ENCODE peak calls at places on chromosomes 5 and 9, in nine cellular contexts. Z is NCI-H1694; M is HL-60; C is activated T-cell treated with anti-CD3 and anti-CD28 coated beads, Interleukin-2, amount 50 U/mL, for 24 hours; G is ureter; K is activated naive CD8-positive, alpha-beta T cell treated with anti-CD3 and anti-CD28 coated beads for 36 hours; Q is iris pigment epithelial cell; V is LHCN-M2; F is stimulated activated CD8-positive, alpha-beta memory T cell treated with anti-CD3 and anti-CD28 coated beads, Interleukin-4, amount 100 ng/mL, for 1 hour. T is an unnamed sample.

GRCh38 chr9:96073531-96074284 is 198.2 kb downstream of the ERCC6L2 start:
- DNase-seq in Z (no peak), M (peak; percentile 73), C (no peak), G (peak; percentile 74), K (no peak), Q (no peak), V (no peak), F (no peak), T (no peak)

GRCh38 chr9:127540664-127541041 is 71.4 kb upstream of the STXBP1 start:
- DNase-seq in Z (no peak), M (no peak), C (no peak), G (peak; percentile 81), K (no peak), Q (no peak), V (no peak), F (no peak), T (no peak)

GRCh38 chr5:75367401-75367800 is 30.4 kb downstream of the HMGCR start:
- DNase-seq in Z (no peak), M (no peak), C (no peak), G (no peak), K (no peak), Q (peak; percentile 53), V (peak; percentile 40), F (no peak), T (no peak)

GRCh38 chr9:71648453-71648852 is 119.9 kb downstream of the CEMIP2 start:
- DNase-seq in Z (no peak), M (no peak), C (no peak), G (no peak), K (no peak), Q (no peak), V (no peak), F (no peak), T (no peak)

GRCh38 chr5:172175263-172175719 is 12.7 kb downstream of the STK10 start:
- DNase-seq in Z (no peak), M (peak; percentile 99), C (peak; percentile 89), G (peak; percentile 74), K (peak; percentile 87), Q (no peak), V (no peak), F (peak; percentile 79), T (no peak)

GRCh38 chr9:130885422-130886375 is 10.9 kb downstream of the QRFP start:
- DNase-seq in Z (no peak), M (no peak), C (no peak), G (no peak), K (no peak), Q (no peak), V (no peak), F (no peak), T (no peak)

GRCh38 chr9:132037470-132037869 is 42.2 kb downstream of the MED27 start:
- DNase-seq in Z (peak; percentile 83), M (no peak), C (no peak), G (no peak), K (no peak), Q (no peak), V (no peak), F (no peak), T (peak; percentile 73)

GRCh38 chr5:10856646-10857332 is 95.8 kb upstream of the DAP start:
- DNase-seq in Z (peak; percentile 48), M (peak; percentile 36), C (peak; percentile 53), G (peak; percentile 48), K (peak; percentile 31), Q (peak; percentile 85), V (peak; percentile 60), F (no peak), T (no peak)

GRCh38 chr5:10621837-10622236 is 58.0 kb downstream of the ANKRD33B start:
- DNase-seq in Z (no peak), M (peak; percentile 94), C (no peak), G (no peak), K (no peak), Q (no peak), V (no peak), F (no peak), T (no peak)

GRCh38 chr5:14457475-14457874 is 124.1 kb upstream of the OTULINL start:
- DNase-seq in Z (peak; percentile 89), M (no peak), C (no peak), G (no peak), K (no peak), Q (no peak), V (no peak), F (no peak), T (no peak)

GRCh38 chr5:151214614-151215545 is 9.0 kb downstream of the CCDC69 start:
- DNase-seq in Z (no peak), M (peak; percentile 92), C (peak; percentile 54), G (peak; percentile 45), K (peak; percentile 47), Q (no peak), V (no peak), F (no peak), T (no peak)

GRCh38 chr5:75023368-75024159 is 28.8 kb downstream of the GCNT4 start:
- DNase-seq in Z (no peak), M (no peak), C (no peak), G (no peak), K (peak; percentile 39), Q (peak; percentile 9), V (no peak), F (peak; percentile 23), T (no peak)

T was measured in NCI-H524.